ENCODE peak calls at places on chromosomes 11 and 22, in four cellular contexts. V is H1, S is GM12878, L is K562. U is an unnamed sample.

GRCh38 chr11:46392421-46393230 is 1.1 kb upstream of the CHRM4 start:
- DNase-seq in S (no peak), V (no peak), L (peak; percentile 94), U (no peak)

GRCh38 chr11:129414144-129414876 is 38.7 kb downstream of the BARX2 start:
- DNase-seq in L (no peak), V (no peak), S (no peak), U (no peak)

GRCh38 chr11:1397146-1397861 is 7.6 kb downstream of the BRSK2 start:
- DNase-seq in L (no peak), S (no peak), V (no peak), U (no peak)

GRCh38 chr22:20671409-20672081 is 102.4 kb upstream of the SERPIND1 start:
- DNase-seq in L (no peak), V (no peak), S (no peak), U (no peak)

GRCh38 chr11:125679397-125679796 is 1.2 kb downstream of the ACRV1 start:
- DNase-seq in S (no peak), V (no peak), L (no peak), U (peak; percentile 3)

GRCh38 chr22:37381489-37381888 is 45.8 kb downstream of the ELFN2 start:
- DNase-seq in S (no peak), L (no peak), V (no peak), U (no peak)

GRCh38 chr11:46906596-46906995 is 11.8 kb downstream of the LRP4 start:
- DNase-seq in L (peak; percentile 38), V (peak; percentile 41), S (no peak), U (no peak)

GRCh38 chr11:70500076-70500847 is 101.9 kb downstream of the CTTN start:
- DNase-seq in V (no peak), S (no peak), L (no peak), U (no peak)

GRCh38 chr22:43008921-43009320 is 6.0 kb downstream of the PACSIN2 start:
- DNase-seq in L (no peak), S (no peak), V (no peak), U (no peak)

GRCh38 chr11:120739780-120740179 is 228.2 kb downstream of the GRIK4 start:
- DNase-seq in V (no peak), S (no peak), L (no peak), U (no peak)

GRCh38 chr11:120740424-120740823 is 228.9 kb downstream of the GRIK4 start:
- DNase-seq in L (no peak), S (no peak), V (no peak), U (no peak)

GRCh38 chr11:120738516-120739046 is 227.0 kb downstream of the GRIK4 start:
- DNase-seq in S (no peak), L (no peak), V (no peak), U (no peak)

DNA sequence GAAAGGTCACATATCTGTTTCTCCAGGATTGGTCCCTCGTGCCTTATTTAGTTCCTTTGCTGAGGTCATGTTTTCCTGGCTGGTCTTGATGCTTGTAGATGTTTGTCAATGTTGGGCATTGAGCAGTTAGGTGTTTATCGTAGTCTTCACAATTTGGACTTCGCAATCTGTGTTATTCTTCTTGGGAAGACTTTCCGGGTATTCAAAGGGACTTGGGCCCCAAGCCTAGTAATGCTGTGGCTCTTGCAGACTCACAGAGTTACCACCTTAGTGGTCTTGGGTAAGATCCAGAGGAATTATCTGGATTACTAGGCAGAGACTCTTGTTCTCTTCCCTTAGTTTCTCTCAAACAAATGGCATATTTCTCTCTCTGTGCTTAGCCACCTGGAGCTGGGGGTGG is 223.5 kb downstream of the GRIK4 start:
- DNase-seq in V (no peak), L (no peak), S (no peak), U (no peak)
- TF ChIP-seq ATF3 in V (no peak), L (no peak), S (no peak), U (no peak)

GRCh38 chr11:123384116-123384515 is 46.0 kb upstream of the GRAMD1B start:
- DNase-seq in V (no peak), L (no peak), S (no peak), U (no peak)

GRCh38 chr11:123382555-123383074 is 47.5 kb upstream of the GRAMD1B start:
- DNase-seq in V (no peak), L (no peak), S (no peak), U (no peak)

GRCh38 chr11:123381149-123381548 is 48.9 kb upstream of the GRAMD1B start:
- DNase-seq in S (no peak), V (no peak), L (no peak), U (no peak)

GRCh38 chr11:123378096-123378495 is 52.0 kb upstream of the GRAMD1B start:
- DNase-seq in L (no peak), V (no peak), S (no peak), U (no peak)

GRCh38 chr11:123381817-123382554 is 48.1 kb upstream of the GRAMD1B start:
- DNase-seq in V (no peak), L (no peak), S (peak; percentile 92), U (no peak)
- TF ChIP-seq EGR1 in V (no peak), L (no peak), S (peak; percentile 34), U (no peak)

DNA sequence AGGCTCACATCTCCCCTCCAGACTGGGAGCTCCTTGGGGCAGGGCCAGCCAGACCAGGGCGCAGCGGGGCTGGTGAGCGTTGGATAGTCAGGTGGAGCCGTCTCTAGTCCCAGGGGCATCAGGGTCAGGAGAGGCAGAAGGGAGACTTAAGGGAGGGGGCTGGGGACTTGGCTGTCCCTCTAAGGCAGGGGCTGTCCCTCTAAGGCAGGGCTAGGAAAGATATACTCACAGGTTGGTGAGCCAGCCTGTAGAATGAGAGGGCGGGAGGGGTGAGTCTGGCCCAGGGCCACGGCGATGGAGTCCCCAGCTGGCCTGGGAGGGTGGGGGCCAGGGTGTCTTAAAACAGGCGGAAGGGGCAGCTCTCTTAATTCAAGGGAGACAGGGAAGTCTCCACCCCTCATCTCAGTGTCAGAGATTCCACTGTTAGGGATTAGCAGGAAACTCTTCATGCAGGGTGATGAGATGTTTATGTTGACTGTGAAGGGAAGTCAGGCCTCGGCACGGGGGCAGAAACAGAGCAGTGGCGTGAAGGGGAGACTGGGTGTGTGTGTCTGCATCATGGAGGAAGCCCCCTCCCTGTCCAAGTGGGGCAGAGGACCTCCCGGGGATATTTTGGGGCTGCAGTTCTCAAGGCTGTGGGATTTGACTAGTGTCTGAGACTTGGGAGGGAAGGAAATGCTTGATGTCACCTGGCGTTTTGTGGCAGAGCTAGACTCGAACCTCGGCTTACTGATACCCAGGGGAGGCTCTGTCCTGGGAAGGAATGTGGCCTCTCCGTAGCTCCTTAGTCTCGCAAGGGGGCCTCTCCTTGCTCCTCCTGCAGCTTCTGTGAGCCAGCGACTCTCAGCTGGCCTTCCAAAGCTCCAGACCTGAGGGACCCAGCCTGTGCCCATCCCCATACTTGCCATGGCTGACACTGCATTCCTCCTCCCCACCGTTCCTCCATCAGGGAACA is 11.5 kb downstream of the P2RY2 start:
- DNase-seq in L (no peak), V (no peak), S (no peak), U (no peak)
- TF ChIP-seq ATF3 in L (no peak), V (no peak), S (no peak), U (no peak)

GRCh38 chr11:57834852-57835251 is 73.2 kb downstream of the CTNND1 start:
- DNase-seq in L (no peak), S (no peak), V (no peak), U (no peak)
- TF ChIP-seq EGR1 in L (no peak), S (no peak), V (no peak), U (no peak)

DNA sequence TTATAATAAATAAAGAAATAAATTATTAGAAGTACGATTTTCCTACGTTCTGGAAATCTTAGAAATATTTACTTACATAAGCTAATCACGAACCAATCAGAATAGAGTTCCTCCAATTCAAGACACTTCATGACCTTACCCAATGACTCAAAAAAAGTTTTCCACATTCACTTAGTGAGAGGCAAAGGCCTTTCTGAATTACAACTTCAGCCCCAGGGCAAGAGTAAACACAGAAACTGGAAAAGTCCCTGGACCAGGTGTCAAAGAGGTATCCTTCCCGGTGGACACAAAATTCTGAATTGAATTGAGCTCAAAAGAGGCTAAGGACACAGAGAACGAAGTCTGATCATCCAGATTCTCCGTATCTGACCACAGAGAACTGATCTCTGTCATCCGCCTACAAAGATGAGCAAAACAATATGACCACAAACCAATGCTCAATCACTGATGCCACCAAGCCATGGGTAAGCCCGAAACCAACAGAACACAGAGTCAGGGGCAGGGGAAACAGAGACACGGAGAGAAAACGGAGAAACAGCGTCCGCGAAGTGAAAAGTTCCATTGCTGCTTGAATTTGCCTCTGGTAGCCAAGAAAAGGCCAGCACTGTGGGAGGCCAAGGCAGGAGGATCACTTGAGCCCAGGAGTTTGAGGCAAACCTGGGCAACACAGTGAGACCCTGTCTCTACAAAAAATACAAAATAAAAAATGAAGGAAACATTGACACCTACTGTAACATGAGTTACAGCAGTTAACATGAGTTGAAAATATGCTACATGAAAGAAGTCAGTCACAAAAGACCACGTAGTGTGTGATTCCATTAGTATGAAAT is 6.8 kb downstream of the BID start:
- DNase-seq in L (no peak), S (peak; percentile 85), V (no peak), U (no peak)
- TF ChIP-seq ATF3 in L (no peak), S (no peak), V (no peak), U (no peak)

GRCh38 chr11:10607462-10607861 is 39.0 kb upstream of the LYVE1 start:
- DNase-seq in S (no peak), L (no peak), V (no peak), U (no peak)
- TF ChIP-seq EGR1 in S (no peak), L (no peak), V (no peak), U (no peak)